ENCODE peak calls at places on chromosomes 3 and 15, in nine cellular contexts. D, C, Z, I, G, N, B, M and Q are unnamed samples.

GRCh38 chr3:148075829-148076716 is 621.6 kb upstream of the AGTR1 start:
- DNase-seq in G (peak; percentile 12), B (no peak), N (no peak), C (no peak), M (no peak), I (no peak), D (peak; percentile 6), Z (peak; percentile 59), Q (no peak)

GRCh38 chr15:68228143-68228970 is 1.2 kb downstream of the CLN6 start:
- DNase-seq in D (no peak), I (no peak), G (no peak), M (no peak), N (peak; percentile 19), B (no peak), Z (no peak), C (no peak), Q (peak; percentile 53)

GRCh38 chr3:59253523-59253922 is 203.7 kb upstream of the CFAP20DC start:
- DNase-seq in M (no peak), G (no peak), N (no peak), C (no peak), D (no peak), Z (no peak), B (no peak), I (no peak), Q (no peak)

GRCh38 chr3:52277972-52278509 is 408 bp downstream of the WDR82 start:
- DNase-seq in I (peak; percentile 55), B (no peak), M (no peak), D (peak; percentile 33), N (no peak), G (peak; percentile 56), Z (no peak), C (no peak), Q (peak; percentile 92)

GRCh38 chr15:78195735-78196201 is 38.6 kb downstream of the ACSBG1 start:
- DNase-seq in Z (no peak), M (peak; percentile 59), G (no peak), C (no peak), B (peak; percentile 28), D (peak; percentile 78), N (peak; percentile 50), I (no peak), Q (peak; percentile 61)

GRCh38 chr3:9732080-9732752 is 681 bp downstream of the BRPF1 start:
- DNase-seq in Z (no peak), N (peak; percentile 29), D (peak; percentile 41), B (no peak), C (no peak), G (peak; percentile 33), M (peak; percentile 26), I (no peak), Q (peak; percentile 58)

GRCh38 chr3:38334656-38335055 is 11.9 kb upstream of the XYLB start:
- DNase-seq in I (no peak), C (no peak), B (no peak), M (no peak), Z (peak; percentile 60), G (no peak), N (no peak), D (no peak), Q (no peak)

GRCh38 chr3:23256741-23257435 is 53.8 kb downstream of the UBE2E2 start:
- DNase-seq in Z (no peak), M (no peak), B (no peak), I (no peak), G (no peak), N (no peak), C (no peak), D (no peak), Q (no peak)

GRCh38 chr15:25181290-25182097 is 226.7 kb downstream of the SNRPN start:
- DNase-seq in M (peak; percentile 3), I (peak; percentile 4), N (peak; percentile 13), D (no peak), C (peak; percentile 25), Z (no peak), G (peak; percentile 2), B (peak; percentile 15), Q (no peak)

GRCh38 chr3:127781411-127782001 is 40.8 kb downstream of the MGLL start:
- DNase-seq in C (no peak), G (no peak), B (peak; percentile 56), Z (peak; percentile 85), M (no peak), D (no peak), N (no peak), I (no peak), Q (no peak)

GRCh38 chr3:16369247-16369646 is 104.2 kb downstream of the OXNAD1 start:
- DNase-seq in M (no peak), N (no peak), B (no peak), Z (no peak), I (no peak), G (no peak), C (no peak), D (no peak), Q (no peak)

GRCh38 chr3:139772539-139773500 is 95.0 kb upstream of the NMNAT3 start:
- DNase-seq in M (no peak), N (no peak), D (no peak), C (no peak), B (no peak), I (no peak), Z (peak; percentile 80), G (no peak), Q (no peak)

GRCh38 chr15:69034352-69034751 is 19.9 kb downstream of the NOX5 start:
- DNase-seq in I (no peak), M (no peak), B (no peak), N (no peak), D (no peak), G (no peak), Z (peak; percentile 89), C (no peak), Q (no peak)

GRCh38 chr15:89002830-89003229 is 85.4 kb upstream of the ABHD2 start:
- DNase-seq in I (no peak), B (no peak), C (no peak), Z (no peak), D (no peak), G (no peak), M (no peak), N (no peak), Q (no peak)

GRCh38 chr3:196643201-196643749 is 3.8 kb downstream of the NRROS start:
- DNase-seq in M (peak; percentile 76), D (no peak), N (no peak), I (no peak), C (no peak), G (peak; percentile 39), B (no peak), Z (no peak), Q (no peak)
- TF ChIP-seq POLR2A in M (peak; percentile 7), D (no peak), N (no peak), I (no peak), C (no peak), G (no peak), B (no peak), Z (no peak), Q (no peak)

GRCh38 chr3:48567090-48567489 is 3.5 kb upstream of the UCN2 start:
- DNase-seq in Z (no peak), C (no peak), M (no peak), G (no peak), B (no peak), D (no peak), N (no peak), I (no peak), Q (no peak)

GRCh38 chr3:48565186-48565585 is 1.6 kb upstream of the UCN2 start:
- DNase-seq in G (no peak), M (no peak), I (no peak), Z (no peak), C (no peak), N (no peak), D (no peak), B (no peak), Q (no peak)

GRCh38 chr3:48565591-48566400 is 2.2 kb upstream of the UCN2 start:
- DNase-seq in Z (peak; percentile 64), B (no peak), C (no peak), D (peak; percentile 48), N (no peak), M (no peak), I (no peak), G (no peak), Q (peak; percentile 21)

GRCh38 chr3:48567500-48567899 is 3.9 kb upstream of the UCN2 start:
- DNase-seq in Z (no peak), M (no peak), C (no peak), G (no peak), D (no peak), B (no peak), N (no peak), I (no peak), Q (no peak)

GRCh38 chr3:48566401-48566760 is 2.8 kb upstream of the UCN2 start:
- DNase-seq in M (no peak), N (no peak), I (no peak), C (no peak), B (no peak), D (no peak), Z (no peak), G (no peak), Q (no peak)
- TF ChIP-seq POLR2A in M (no peak), N (no peak), I (no peak), C (no peak), B (no peak), D (no peak), Z (no peak), G (no peak), Q (no peak)

GRCh38 chr15:40957041-40957555 is 3.8 kb downstream of the CHAC1 start:
- DNase-seq in M (no peak), G (no peak), C (no peak), B (no peak), D (no peak), Z (no peak), N (no peak), I (no peak), Q (no peak)

GRCh38 chr15:40957581-40958051 is 4.3 kb downstream of the CHAC1 start:
- DNase-seq in Z (no peak), D (no peak), B (peak; percentile 77), C (no peak), G (peak; percentile 48), M (peak; percentile 62), I (no peak), N (peak; percentile 88), Q (no peak)

GRCh38 chr15:40959331-40960141 is 6.3 kb downstream of the CHAC1 start:
- DNase-seq in N (no peak), G (no peak), Z (no peak), D (no peak), B (no peak), I (no peak), M (no peak), C (no peak), Q (no peak)

GRCh38 chr15:40958723-40959122 is 5.5 kb downstream of the CHAC1 start:
- DNase-seq in D (no peak), G (no peak), M (no peak), C (no peak), B (no peak), N (no peak), Z (no peak), I (no peak), Q (no peak)

DNA sequence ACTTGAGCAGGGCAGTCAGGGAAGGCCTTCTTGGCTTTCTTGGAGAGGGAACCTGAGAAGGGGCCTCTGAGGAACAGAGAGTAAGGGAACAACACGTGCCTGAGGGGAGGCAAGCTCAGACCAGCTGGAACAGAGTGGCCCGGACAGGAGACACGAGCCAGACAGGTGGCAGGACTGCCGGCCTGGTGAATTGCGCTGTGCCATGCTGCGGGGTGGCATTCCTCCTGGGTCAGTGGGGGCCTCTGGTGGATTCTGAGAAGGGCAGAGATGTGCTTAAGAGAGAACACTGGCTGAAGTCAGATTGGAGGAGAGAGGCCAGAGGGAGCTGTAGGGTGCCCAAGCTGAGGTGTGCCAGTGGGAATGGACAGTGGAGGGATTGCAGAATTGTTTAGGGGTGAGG is 4.9 kb downstream of the CHAC1 start:
- DNase-seq in N (no peak), B (no peak), M (no peak), C (no peak), D (no peak), I (no peak), G (no peak), Z (no peak), Q (no peak)
- TF ChIP-seq POLR2A in N (no peak), B (no peak), M (no peak), C (no peak), D (no peak), I (no peak), G (no peak), Z (no peak), Q (no peak)

GRCh38 chr15:98548172-98548971 is 100.0 kb upstream of the IGF1R start:
- DNase-seq in B (peak; percentile 73), I (peak; percentile 70), N (peak; percentile 44), C (peak; percentile 62), G (peak; percentile 62), M (peak; percentile 56), Z (peak; percentile 73), D (peak; percentile 84), Q (no peak)
- TF ChIP-seq POLR2A in B (no peak), I (no peak), N (no peak), C (no peak), G (no peak), M (no peak), Z (no peak), D (no peak), Q (no peak)